ENCODE peak calls at places on chromosomes 5 and 9, in four cellular contexts. I is bronchial epithelial cell, T is body of pancreas, U is neural crest cell. H is an unnamed sample.

GRCh38 chr5:124580925-124581821 is 165.3 kb downstream of the ZNF608 start:
- DNase-seq in U (peak), T (peak), I (no peak), H (no peak)

GRCh38 chr9:120625222-120625621 is 45.3 kb upstream of the CDK5RAP2 start:
- DNase-seq in U (no peak), I (peak), T (no peak), H (no peak)

GRCh38 chr5:155732587-155733376 is 594.2 kb upstream of the SGCD start:
- DNase-seq in I (no peak), U (no peak), T (no peak), H (no peak)

GRCh38 chr9:8895498-8896224 is 1096.1 kb upstream of the DMAC1 start:
- DNase-seq in I (peak), U (no peak), T (peak), H (peak)

GRCh38 chr5:93422652-93423332 is 158.2 kb downstream of the NR2F1-AS1 start:
- DNase-seq in U (no peak), I (no peak), T (no peak), H (no peak)

GRCh38 chr5:154395407-154396106 is 50.2 kb upstream of the SAP30L start:
- DNase-seq in T (no peak), I (peak), U (no peak), H (peak)

GRCh38 chr9:95071925-95072324 is 245.6 kb downstream of the FANCC start:
- DNase-seq in I (no peak), T (no peak), U (no peak), H (no peak)

GRCh38 chr9:116124472-116125040 is 29.0 kb upstream of the PAPPA start:
- DNase-seq in U (no peak), I (peak), T (no peak), H (peak)

GRCh38 chr9:136329636-136330405 is 2.5 kb downstream of the GPSM1 start:
- DNase-seq in U (no peak), I (no peak), T (no peak), H (no peak)

GRCh38 chr5:66171349-66172344 is 27.5 kb downstream of the SREK1 start:
- DNase-seq in U (no peak), T (peak), I (peak), H (peak)

GRCh38 chr5:164578911-164579310 is 1073.5 kb downstream of the MAT2B start:
- DNase-seq in T (no peak), U (no peak), I (no peak), H (no peak)

GRCh38 chr5:54601832-54602231 is 84.3 kb downstream of the SNX18 start:
- DNase-seq in T (no peak), U (no peak), I (no peak), H (no peak)

GRCh38 chr5:150394912-150395689 is 17.6 kb downstream of the CD74 start:
- DNase-seq in U (no peak), T (no peak), I (no peak), H (no peak)

GRCh38 chr9:93671030-93671358 is 94.6 kb downstream of the PHF2 start:
- DNase-seq in T (peak), U (no peak), I (no peak), H (no peak)

GRCh38 chr9:110918316-110919054 is 119.8 kb downstream of the LPAR1 start:
- DNase-seq in I (peak), U (no peak), T (no peak), H (peak)

GRCh38 chr9:119318371-119318770 is 50.9 kb downstream of the BRINP1 start:
- DNase-seq in T (no peak), U (no peak), I (peak), H (no peak)

GRCh38 chr5:145244788-145245187 is 590.4 kb downstream of the PRELID2 start:
- DNase-seq in T (no peak), U (no peak), I (no peak), H (peak)

GRCh38 chr5:997001-997474 is 11.6 kb upstream of the NKD2 start:
- DNase-seq in I (no peak), U (no peak), T (peak), H (no peak)

GRCh38 chr9:87884578-87885459 is 2.1 kb downstream of the SPATA31E1 start:
- DNase-seq in U (no peak), T (no peak), I (no peak), H (no peak)

GRCh38 chr9:22508790-22509189 is 62.2 kb downstream of the DMRTA1 start:
- DNase-seq in I (no peak), U (no peak), T (no peak), H (no peak)

GRCh38 chr5:11177993-11178711 is 417.1 kb upstream of the DAP start:
- DNase-seq in I (peak), U (no peak), T (no peak), H (no peak)

GRCh38 chr5:122332589-122333555 is 20.8 kb downstream of the SNCAIP start:
- DNase-seq in U (no peak), T (no peak), I (no peak), H (no peak)

GRCh38 chr5:71905804-71906711 is 187.0 kb downstream of the CARTPT start:
- DNase-seq in T (peak), U (no peak), I (no peak), H (no peak)

GRCh38 chr5:62690421-62690820 is 111.8 kb downstream of the LRRC70 start:
- DNase-seq in I (no peak), U (no peak), T (no peak), H (no peak)

GRCh38 chr9:75167281-75167680 is 79.0 kb downstream of the OSTF1 start:
- DNase-seq in I (no peak), U (no peak), T (no peak), H (no peak)

GRCh38 chr5:1343931-1344901 is 683 bp downstream of the CLPTM1L start:
- DNase-seq in U (no peak), I (peak), T (no peak), H (no peak)

GRCh38 chr5:143200781-143201398 is 202.6 kb downstream of the NR3C1 start:
- DNase-seq in U (no peak), I (peak), T (no peak), H (peak)

GRCh38 chr5:147530801-147531389 is 21.0 kb upstream of the DPYSL3 start:
- DNase-seq in T (no peak), U (no peak), I (peak), H (peak)

GRCh38 chr5:170923910-170924620 is 62.2 kb downstream of the RANBP17 start:
- DNase-seq in T (no peak), I (no peak), U (no peak), H (no peak)

GRCh38 chr5:132293066-132293991 is 865 bp upstream of the SLC22A4 start:
- DNase-seq in T (peak), I (peak), U (peak), H (peak)

GRCh38 chr5:109455598-109456096 is 45.9 kb upstream of the PJA2 start:
- DNase-seq in U (no peak), T (peak), I (peak), H (peak)

GRCh38 chr5:74647096-74647495 is 6.6 kb upstream of the ENC1 start:
- DNase-seq in I (peak), U (no peak), T (no peak), H (no peak)

GRCh38 chr5:141976176-141976575 is 7.3 kb downstream of the RNF14 start:
- DNase-seq in U (no peak), I (peak), T (no peak), H (no peak)

GRCh38 chr9:12996971-12997370 is 222.2 kb downstream of the LURAP1L start:
- DNase-seq in U (no peak), T (no peak), I (no peak), H (peak)

GRCh38 chr5:76954383-76954763 is 1.5 kb downstream of the CRHBP start:
- DNase-seq in I (no peak), U (no peak), T (no peak), H (no peak)

GRCh38 chr5:147578228-147579024 is 68.6 kb upstream of the DPYSL3 start:
- DNase-seq in T (peak), I (peak), U (no peak), H (peak)

GRCh38 chr5:76794871-76795270 is 24.0 kb upstream of the F2RL1 start:
- DNase-seq in I (peak), U (no peak), T (no peak), H (peak)

GRCh38 chr5:172004824-172005237 is 1.6 kb downstream of the FBXW11 start:
- DNase-seq in U (no peak), I (peak), T (no peak), H (peak)

GRCh38 chr5:172005708-172006377 is 595 bp downstream of the FBXW11 start:
- DNase-seq in T (peak), U (peak), I (peak), H (peak)

GRCh38 chr5:172002840-172003512 is 3.5 kb downstream of the FBXW11 start:
- DNase-seq in I (peak), T (no peak), U (no peak), H (no peak)

GRCh38 chr5:172002310-172002709 is 4.1 kb downstream of the FBXW11 start:
- DNase-seq in I (peak), U (no peak), T (no peak), H (peak)

GRCh38 chr5:172003750-172004149 is 2.7 kb downstream of the FBXW11 start:
- DNase-seq in I (peak), U (no peak), T (no peak), H (no peak)
- TF ChIP-seq CTCF in I (no peak), U (no peak), T (no peak), H (no peak)

GRCh38 chr5:44536650-44537260 is 147.5 kb upstream of the FGF10 start:
- DNase-seq in T (peak), I (peak), U (peak), H (peak)
- TF ChIP-seq CTCF in T (peak), I (peak), U (peak), H (peak)

DNA sequence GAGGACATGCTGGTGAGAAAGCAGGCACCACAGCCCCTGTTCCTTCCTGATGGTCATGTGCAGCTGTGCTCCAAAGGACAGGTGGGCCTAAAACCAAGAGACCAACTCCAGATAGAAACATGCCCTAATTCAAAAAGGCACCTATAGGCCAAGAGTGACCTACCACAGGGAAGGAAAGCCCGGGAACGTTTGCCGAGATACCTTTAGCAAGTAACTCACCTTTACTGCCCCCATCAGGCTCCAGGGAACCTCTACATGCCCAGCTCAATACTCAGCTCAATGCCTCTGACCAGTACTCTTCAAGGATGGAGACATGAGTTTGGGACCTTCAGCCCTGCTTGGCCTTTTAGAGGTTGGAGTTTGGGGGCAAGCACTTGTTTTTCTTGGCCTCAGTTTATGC is 172.8 kb upstream of the FSTL4 start:
- DNase-seq in U (no peak), I (no peak), T (no peak), H (no peak)
- TF ChIP-seq CTCF in U (no peak), I (no peak), T (no peak), H (no peak)

DNA sequence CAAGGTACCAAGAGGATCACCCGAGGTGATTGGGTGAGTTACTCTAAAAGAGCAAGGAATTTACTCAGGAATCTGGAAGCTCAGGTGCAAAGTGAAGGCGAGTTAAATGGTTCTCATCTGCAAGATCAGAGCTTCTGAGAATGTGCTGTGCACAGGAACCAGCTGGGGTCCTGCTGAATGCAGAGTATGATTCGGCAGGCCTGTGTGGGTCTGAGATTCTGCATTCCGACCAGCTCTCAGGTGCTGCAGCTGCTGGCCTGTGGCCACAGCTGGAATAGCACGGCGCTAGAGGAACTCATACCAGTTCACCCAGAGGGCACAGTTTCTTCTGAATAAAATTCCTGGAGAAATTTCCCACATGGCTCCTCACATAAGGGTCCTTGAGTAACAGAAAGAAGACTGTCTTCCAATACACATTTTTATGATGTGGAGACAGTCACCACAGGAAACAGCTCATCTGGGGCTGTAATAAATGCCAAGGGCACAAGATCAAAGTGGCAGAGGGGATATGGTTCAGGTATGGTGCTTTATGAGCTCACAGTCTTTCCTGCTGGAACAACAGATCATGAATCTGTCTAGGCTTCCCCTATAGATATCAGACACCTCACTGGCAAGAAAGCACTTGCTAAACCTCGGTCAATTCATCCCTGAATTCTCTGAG is 83.9 kb downstream of the PTPN3 start:
- DNase-seq in U (no peak), I (no peak), T (no peak), H (no peak)
- TF ChIP-seq CTCF in U (no peak), I (no peak), T (no peak), H (no peak)

GRCh38 chr9:69020746-69021145 is 6.8 kb upstream of the PRKACG start:
- DNase-seq in I (no peak), U (no peak), T (no peak), H (no peak)

GRCh38 chr9:69014013-69014412 is at the start of gene PRKACG:
- DNase-seq in U (no peak), I (no peak), T (no peak), H (no peak)

GRCh38 chr9:69016366-69017096 is 2.6 kb upstream of the PRKACG start:
- DNase-seq in I (no peak), T (no peak), U (no peak), H (no peak)

GRCh38 chr9:69019808-69020207 is 5.9 kb upstream of the PRKACG start:
- DNase-seq in I (no peak), U (no peak), T (no peak), H (no peak)

GRCh38 chr9:69018688-69019087 is 4.8 kb upstream of the PRKACG start:
- DNase-seq in I (no peak), T (no peak), U (no peak), H (no peak)
- TF ChIP-seq CTCF in I (no peak), T (no peak), U (no peak), H (no peak)

GRCh38 chr9:38009035-38009501 is 60.0 kb downstream of the SHB start:
- DNase-seq in T (no peak), I (no peak), U (no peak), H (no peak)
- TF ChIP-seq CTCF in T (no peak), I (no peak), U (no peak), H (no peak)

DNA sequence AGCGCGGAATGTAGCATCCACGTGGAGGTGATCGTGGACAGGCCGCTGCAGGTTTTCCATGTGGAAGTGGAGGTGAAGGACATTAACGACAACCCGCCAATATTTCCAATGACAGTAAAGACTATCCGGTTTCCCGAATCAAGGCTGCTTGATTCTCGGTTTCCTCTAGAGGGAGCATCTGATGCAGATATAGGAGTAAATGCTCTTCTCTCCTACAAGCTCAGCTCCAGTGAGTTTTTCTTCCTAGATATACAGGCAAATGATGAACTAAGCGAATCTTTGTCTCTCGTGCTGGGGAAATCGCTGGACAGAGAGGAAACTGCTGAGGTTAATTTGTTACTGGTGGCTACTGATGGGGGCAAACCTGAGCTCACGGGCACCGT is 598 bp downstream of the PCDHA2 start:
- DNase-seq in I (no peak), U (no peak), T (no peak), H (no peak)
- TF ChIP-seq CTCF in I (no peak), U (peak), T (no peak), H (peak)

DNA sequence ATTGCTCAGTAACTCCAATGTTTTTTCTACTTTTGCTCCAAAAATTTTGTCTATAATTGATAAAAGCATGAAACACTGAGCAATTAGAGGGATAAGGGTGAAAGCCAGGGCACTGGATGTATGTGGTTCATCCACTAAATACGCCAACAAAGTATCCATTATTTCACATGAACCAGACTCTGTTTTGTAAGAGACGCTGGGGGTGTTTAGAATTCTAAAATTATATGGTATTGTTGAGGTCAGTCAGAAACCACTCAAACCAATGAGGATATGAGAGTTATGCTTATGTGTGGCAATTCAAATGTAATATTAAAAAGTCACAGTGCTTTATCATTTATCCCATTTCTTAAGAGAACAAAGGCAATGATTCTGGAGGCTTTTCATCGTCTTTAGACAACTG is 220.2 kb downstream of the EFNA5 start:
- DNase-seq in U (no peak), T (no peak), I (no peak), H (no peak)
- TF ChIP-seq CTCF in U (no peak), T (no peak), I (no peak), H (no peak)

H was measured in astrocyte of the spinal cord.